ENCODE peak calls at places on chromosomes 5 and 9, in seven cellular contexts. One of them, this sample, is unnamed.

GRCh38 chr9:15543033-15543791 is 9.6 kb upstream of the CCDC171 start:
- DNase-seq in Peyer's patch: no peak
- DNase-seq in spleen: no peak
- DNase-seq in body of pancreas: no peak
- DNase-seq in HepG2: no peak
- DNase-seq in transverse colon: no peak
- DNase-seq in tibial nerve: no peak
- DNase-seq in this sample: peak

GRCh38 chr9:135326633-135327152 is 152.9 kb upstream of the PPP1R26 start:
- DNase-seq in Peyer's patch: peak
- DNase-seq in spleen: no peak
- DNase-seq in body of pancreas: no peak
- DNase-seq in HepG2: no peak
- DNase-seq in transverse colon: no peak
- DNase-seq in tibial nerve: no peak
- DNase-seq in this sample: no peak

GRCh38 chr5:93611900-93612898 is 29.2 kb downstream of the NR2F1 start:
- DNase-seq in Peyer's patch: peak
- DNase-seq in spleen: peak
- DNase-seq in body of pancreas: no peak
- DNase-seq in HepG2: no peak
- DNase-seq in transverse colon: no peak
- DNase-seq in tibial nerve: no peak
- DNase-seq in this sample: peak

GRCh38 chr5:96427823-96428222 is 5.2 kb downstream of the PCSK1 start:
- DNase-seq in Peyer's patch: no peak
- DNase-seq in spleen: no peak
- DNase-seq in body of pancreas: no peak
- DNase-seq in HepG2: no peak
- DNase-seq in transverse colon: no peak
- DNase-seq in tibial nerve: no peak
- DNase-seq in this sample: peak

GRCh38 chr5:172872997-172873491 is 39.0 kb downstream of the ERGIC1 start:
- DNase-seq in Peyer's patch: no peak
- DNase-seq in spleen: peak
- DNase-seq in body of pancreas: peak
- DNase-seq in HepG2: no peak
- DNase-seq in transverse colon: peak
- DNase-seq in tibial nerve: no peak
- DNase-seq in this sample: no peak

GRCh38 chr9:121568541-121569265 is 69.1 kb upstream of the GGTA1 start:
- DNase-seq in Peyer's patch: no peak
- DNase-seq in spleen: no peak
- DNase-seq in body of pancreas: peak
- DNase-seq in HepG2: no peak
- DNase-seq in transverse colon: peak
- DNase-seq in tibial nerve: no peak
- DNase-seq in this sample: no peak

GRCh38 chr9:96025995-96026572 is 150.6 kb downstream of the ERCC6L2 start:
- DNase-seq in Peyer's patch: no peak
- DNase-seq in spleen: no peak
- DNase-seq in body of pancreas: no peak
- DNase-seq in HepG2: no peak
- DNase-seq in transverse colon: no peak
- DNase-seq in tibial nerve: no peak
- DNase-seq in this sample: no peak

GRCh38 chr5:132256086-132256782 is 1.3 kb upstream of the PDLIM4 start:
- DNase-seq in Peyer's patch: no peak
- DNase-seq in spleen: peak
- DNase-seq in body of pancreas: peak
- DNase-seq in HepG2: no peak
- DNase-seq in transverse colon: no peak
- DNase-seq in tibial nerve: no peak
- DNase-seq in this sample: no peak

GRCh38 chr9:105064248-105065118 is 136.5 kb upstream of the ABCA1 start:
- DNase-seq in Peyer's patch: peak
- DNase-seq in spleen: peak
- DNase-seq in body of pancreas: peak
- DNase-seq in HepG2: peak
- DNase-seq in transverse colon: peak
- DNase-seq in tibial nerve: peak
- DNase-seq in this sample: peak

GRCh38 chr5:14739538-14739937 is 75.0 kb downstream of the OTULIN start:
- DNase-seq in Peyer's patch: no peak
- DNase-seq in spleen: no peak
- DNase-seq in body of pancreas: no peak
- DNase-seq in HepG2: no peak
- DNase-seq in transverse colon: no peak
- DNase-seq in tibial nerve: no peak
- DNase-seq in this sample: no peak

GRCh38 chr5:139275536-139276297 is 17.8 kb upstream of the MATR3 start:
- DNase-seq in Peyer's patch: no peak
- DNase-seq in spleen: no peak
- DNase-seq in body of pancreas: no peak
- DNase-seq in HepG2: peak
- DNase-seq in transverse colon: peak
- DNase-seq in tibial nerve: no peak
- DNase-seq in this sample: peak
- TF ChIP-seq POLR2A in Peyer's patch: no peak
- TF ChIP-seq POLR2A in spleen: no peak
- TF ChIP-seq POLR2A in body of pancreas: no peak
- TF ChIP-seq POLR2A in HepG2: peak
- TF ChIP-seq POLR2A in transverse colon: no peak
- TF ChIP-seq POLR2A in tibial nerve: no peak
- TF ChIP-seq POLR2A in this sample: no peak

DNA sequence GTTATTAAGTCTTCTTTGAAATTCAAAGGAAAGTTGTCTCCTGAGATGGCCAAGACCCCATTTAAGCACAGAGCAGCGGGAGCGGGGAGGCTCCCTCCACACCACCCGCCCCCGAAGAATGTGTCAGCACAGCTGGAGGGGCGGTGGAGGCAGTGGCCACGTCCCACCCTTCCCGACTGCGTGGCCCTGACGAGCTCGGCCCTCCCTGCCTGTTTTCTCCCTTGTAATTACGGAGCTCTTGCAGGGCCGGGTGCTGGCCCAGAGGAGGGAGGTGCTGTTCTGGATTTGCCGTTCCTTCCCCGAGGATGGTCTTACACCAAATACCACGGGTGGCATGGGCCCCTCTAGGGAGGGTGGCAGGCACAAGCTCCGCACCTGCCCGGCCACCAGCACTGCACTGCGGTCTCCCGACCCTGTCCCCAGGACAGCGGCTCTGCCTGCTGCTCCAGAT is 31.0 kb downstream of the SLC9A3 start:
- DNase-seq in Peyer's patch: no peak
- DNase-seq in spleen: no peak
- DNase-seq in body of pancreas: no peak
- DNase-seq in HepG2: no peak
- DNase-seq in transverse colon: no peak
- DNase-seq in tibial nerve: no peak
- DNase-seq in this sample: no peak
- H3K4me3 ChIP-seq in Peyer's patch: no peak
- H3K4me3 ChIP-seq in spleen: no peak
- H3K4me3 ChIP-seq in body of pancreas: no peak
- H3K4me3 ChIP-seq in HepG2: no peak
- H3K4me3 ChIP-seq in transverse colon: no peak
- H3K4me3 ChIP-seq in tibial nerve: no peak
- H3K4me3 ChIP-seq in this sample: no peak

GRCh38 chr5:177351392-177352329 is at the start of gene LMAN2:
- DNase-seq in Peyer's patch: peak
- DNase-seq in spleen: peak
- DNase-seq in body of pancreas: peak
- DNase-seq in HepG2: peak
- DNase-seq in transverse colon: peak
- DNase-seq in tibial nerve: peak
- DNase-seq in this sample: peak
- TF ChIP-seq POLR2A in Peyer's patch: peak
- TF ChIP-seq POLR2A in spleen: no peak
- TF ChIP-seq POLR2A in body of pancreas: peak
- TF ChIP-seq POLR2A in HepG2: peak
- TF ChIP-seq POLR2A in transverse colon: peak
- TF ChIP-seq POLR2A in tibial nerve: no peak
- TF ChIP-seq POLR2A in this sample: peak

GRCh38 chr9:83066771-83067170 is 3.8 kb upstream of the RASEF start:
- DNase-seq in Peyer's patch: no peak
- DNase-seq in spleen: no peak
- DNase-seq in body of pancreas: no peak
- DNase-seq in HepG2: no peak
- DNase-seq in transverse colon: no peak
- DNase-seq in tibial nerve: no peak
- DNase-seq in this sample: no peak
- H3K4me3 ChIP-seq in Peyer's patch: no peak
- H3K4me3 ChIP-seq in spleen: no peak
- H3K4me3 ChIP-seq in body of pancreas: no peak
- H3K4me3 ChIP-seq in HepG2: no peak
- H3K4me3 ChIP-seq in transverse colon: no peak
- H3K4me3 ChIP-seq in tibial nerve: no peak
- H3K4me3 ChIP-seq in this sample: no peak

DNA sequence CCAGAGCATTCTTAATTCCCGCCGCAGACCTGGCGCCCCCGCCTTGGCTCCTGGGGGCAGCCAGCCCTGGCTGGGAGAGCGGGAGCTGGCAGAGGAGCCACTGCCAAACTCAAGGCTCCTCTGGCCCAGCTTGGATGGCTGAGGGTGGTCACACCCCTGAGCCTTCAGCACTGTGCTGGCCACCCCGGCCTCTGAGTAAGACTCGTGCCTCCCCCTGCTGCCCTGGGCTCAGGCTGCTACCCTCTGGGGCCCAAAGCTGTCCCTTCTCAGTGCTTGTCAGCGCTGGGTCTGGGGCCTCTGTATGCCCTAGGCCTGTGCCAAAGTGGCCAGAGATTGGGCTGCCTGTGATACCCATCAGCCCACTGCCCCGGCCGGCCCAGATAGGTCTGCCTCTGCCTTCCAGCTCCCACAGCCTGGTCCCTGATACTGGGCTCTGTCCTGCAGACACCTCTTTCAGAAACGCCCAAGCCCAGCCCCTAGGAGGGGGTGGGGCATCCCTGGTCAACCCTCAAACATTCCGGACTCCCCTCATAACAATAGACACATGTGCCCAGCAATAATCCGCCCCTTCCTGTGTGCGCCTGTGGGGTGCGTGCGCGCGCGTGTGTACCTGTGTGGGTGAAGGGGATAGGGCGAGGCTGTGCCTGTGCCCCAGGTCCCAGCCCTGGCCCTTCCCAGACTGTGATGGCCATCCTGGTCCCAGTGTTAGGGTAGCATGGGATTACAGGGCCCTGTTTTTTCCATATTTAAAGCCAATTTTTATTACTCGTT is 4.4 kb upstream of the PRR7 start:
- DNase-seq in Peyer's patch: no peak
- DNase-seq in spleen: peak
- DNase-seq in body of pancreas: no peak
- DNase-seq in HepG2: no peak
- DNase-seq in transverse colon: no peak
- DNase-seq in tibial nerve: no peak
- DNase-seq in this sample: no peak
- TF ChIP-seq POLR2A in Peyer's patch: no peak
- TF ChIP-seq POLR2A in spleen: no peak
- TF ChIP-seq POLR2A in body of pancreas: no peak
- TF ChIP-seq POLR2A in HepG2: no peak
- TF ChIP-seq POLR2A in transverse colon: no peak
- TF ChIP-seq POLR2A in tibial nerve: no peak
- TF ChIP-seq POLR2A in this sample: no peak

This sample was measured in NB4.